ENCODE peak calls at places on chromosomes 7 and 10, in five cellular contexts. L, X, F, M and P are unnamed samples.

GRCh38 chr10:71217266-71218045 is 5.1 kb downstream of the UNC5B start:
- DNase-seq in M (no peak), L (no peak), X (no peak), F (no peak), P (peak)

GRCh38 chr10:72106896-72107295 is 18.5 kb upstream of the SPOCK2 start:
- DNase-seq in F (no peak), X (peak), L (no peak), M (no peak), P (peak)

GRCh38 chr7:24475573-24475972 is 97.7 kb upstream of the PALS2 start:
- DNase-seq in M (no peak), L (no peak), X (no peak), F (no peak), P (no peak)

GRCh38 chr7:44646176-44646920 is 39.9 kb downstream of the OGDH start:
- DNase-seq in X (no peak), M (no peak), L (no peak), F (no peak), P (no peak)

GRCh38 chr7:148815612-148816011 is 68.5 kb downstream of the EZH2 start:
- DNase-seq in X (no peak), F (no peak), L (no peak), M (no peak), P (no peak)

GRCh38 chr7:93921607-93922446 is at the start of gene GNG11:
- DNase-seq in F (no peak), M (peak), X (no peak), L (peak), P (peak)

GRCh38 chr7:43077732-43078391 is 34.6 kb upstream of the HECW1 start:
- DNase-seq in X (no peak), M (peak), L (no peak), F (peak), P (peak)

GRCh38 chr10:48775206-48775517 is 90.5 kb downstream of the WDFY4 start:
- DNase-seq in L (no peak), X (no peak), M (no peak), F (no peak), P (no peak)

GRCh38 chr7:77525231-77525630 is 11.9 kb upstream of the PTPN12 start:
- DNase-seq in X (no peak), F (no peak), L (no peak), M (no peak), P (peak)

GRCh38 chr7:142583424-142583823 is 165.8 kb upstream of the PRSS1 start:
- DNase-seq in F (peak), X (peak), M (peak), L (no peak), P (peak)

GRCh38 chr7:114048386-114049235 is 129.8 kb upstream of the PPP1R3A start:
- DNase-seq in X (no peak), F (no peak), M (peak), L (no peak), P (no peak)

GRCh38 chr7:150970424-150970823 is 7.7 kb downstream of the KCNH2 start:
- DNase-seq in F (no peak), L (no peak), X (no peak), M (no peak), P (no peak)

GRCh38 chr10:86798636-86799035 is 42.2 kb downstream of the BMPR1A start:
- DNase-seq in L (no peak), F (no peak), M (no peak), X (no peak), P (no peak)

GRCh38 chr7:64098-64521 is 128.3 kb upstream of the FAM20C start:
- DNase-seq in M (peak), L (peak), X (peak), F (peak), P (no peak)

GRCh38 chr10:14450041-14450491 is 119.3 kb upstream of the FRMD4A start:
- DNase-seq in F (no peak), M (peak), X (no peak), L (no peak), P (no peak)

GRCh38 chr7:158710651-158711102 is 6.1 kb upstream of the NCAPG2 start:
- DNase-seq in L (no peak), F (no peak), X (peak), M (peak), P (peak)

GRCh38 chr7:111735661-111736323 is 173.5 kb upstream of the IMMP2L start:
- DNase-seq in X (peak), L (no peak), F (peak), M (peak), P (peak)

GRCh38 chr7:111729483-111729882 is 167.2 kb upstream of the IMMP2L start:
- DNase-seq in X (no peak), F (no peak), L (no peak), M (no peak), P (no peak)

GRCh38 chr7:111730476-111731300 is 168.4 kb upstream of the IMMP2L start:
- DNase-seq in X (no peak), F (peak), M (peak), L (no peak), P (no peak)

GRCh38 chr7:111734955-111735660 is 172.8 kb upstream of the IMMP2L start:
- DNase-seq in F (no peak), X (no peak), L (no peak), M (peak), P (no peak)

DNA sequence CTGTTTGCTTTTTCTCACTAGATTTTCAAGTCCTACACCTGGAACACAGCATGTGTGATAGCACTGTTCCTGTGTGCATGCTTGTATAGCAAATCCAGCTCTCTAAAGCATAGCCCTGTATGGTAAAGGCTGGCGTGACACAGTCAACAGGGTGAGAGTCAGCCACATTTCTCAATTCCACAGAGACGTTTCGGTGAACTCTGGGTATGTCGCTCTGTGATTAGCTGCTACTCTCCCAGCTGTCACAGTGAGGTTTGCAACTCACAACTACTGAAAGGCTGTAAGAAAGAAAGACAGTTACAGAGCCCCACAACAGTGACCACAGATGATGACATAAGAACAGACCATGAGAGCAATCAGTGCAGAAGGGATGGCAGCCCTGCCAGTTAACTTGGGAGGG is 170.6 kb upstream of the IMMP2L start:
- DNase-seq in F (no peak), L (no peak), M (no peak), X (no peak), P (no peak)
- H3K27ac ChIP-seq in F (no peak), L (no peak), M (no peak), X (no peak), P (no peak)

GRCh38 chr10:87816163-87816841 is 1.7 kb downstream of the ATAD1 start:
- DNase-seq in X (no peak), F (no peak), L (no peak), M (no peak), P (no peak)
- H3K27ac ChIP-seq in X (no peak), F (no peak), L (no peak), M (peak), P (no peak)

GRCh38 chr10:32182476-32182875 is 126.3 kb upstream of the KIF5B start:
- DNase-seq in F (no peak), L (no peak), M (no peak), X (no peak), P (no peak)
- H3K27ac ChIP-seq in F (no peak), L (no peak), M (no peak), X (no peak), P (no peak)

DNA sequence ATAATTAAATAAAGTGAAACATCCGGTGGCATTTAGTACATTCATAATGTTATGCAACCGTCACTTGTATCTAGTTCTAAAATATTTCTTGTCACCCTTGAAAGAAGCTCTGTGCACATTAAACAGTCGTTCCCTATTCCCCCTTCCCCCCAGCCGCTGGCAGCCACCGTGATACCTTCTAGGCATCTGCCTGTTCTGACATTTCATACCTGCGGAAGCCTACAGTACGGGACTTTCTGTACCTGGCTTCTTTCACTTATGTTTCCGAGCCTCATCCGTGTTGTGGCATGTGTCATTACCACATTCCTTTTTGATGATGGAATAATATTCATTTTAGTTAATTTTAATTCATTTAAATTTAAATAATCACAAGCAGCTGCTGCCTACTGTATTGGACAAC is 13.9 kb upstream of the SFRP5 start:
- DNase-seq in X (no peak), F (no peak), L (no peak), M (no peak), P (peak)
- H3K27ac ChIP-seq in X (no peak), F (no peak), L (no peak), M (no peak), P (no peak)